ENCODE peak calls at places on chromosomes 4 and X, in four cellular contexts. One of them, this sample, is unnamed.

GRCh38 chr4:41394362-41394960 is 137.7 kb downstream of the UCHL1 start:
- DNase-seq in hepatocyte: no peak
- DNase-seq in mucosa of descending colon: no peak
- DNase-seq in T-helper 2 cell: no peak
- DNase-seq in this sample: no peak

GRCh38 chrX:70508296-70508911 is 63.8 kb downstream of the DLG3 start:
- DNase-seq in hepatocyte: no peak
- DNase-seq in mucosa of descending colon: no peak
- DNase-seq in T-helper 2 cell: no peak
- DNase-seq in this sample: no peak

GRCh38 chr4:108031427-108032083 is 41.9 kb downstream of the HADH start:
- DNase-seq in hepatocyte: no peak
- DNase-seq in mucosa of descending colon: no peak
- DNase-seq in T-helper 2 cell: no peak
- DNase-seq in this sample: no peak

GRCh38 chr4:75514949-75515612 is 808 bp downstream of the THAP6 start:
- DNase-seq in hepatocyte: no peak
- DNase-seq in mucosa of descending colon: no peak
- DNase-seq in T-helper 2 cell: peak; percentile 15
- DNase-seq in this sample: no peak

GRCh38 chr4:41176357-41176756 is 38.0 kb downstream of the APBB2 start:
- DNase-seq in hepatocyte: no peak
- DNase-seq in mucosa of descending colon: no peak
- DNase-seq in T-helper 2 cell: no peak
- DNase-seq in this sample: no peak

GRCh38 chr4:139808381-139809206 is 143.0 kb downstream of the MGST2 start:
- DNase-seq in hepatocyte: no peak
- DNase-seq in mucosa of descending colon: no peak
- DNase-seq in T-helper 2 cell: no peak
- DNase-seq in this sample: no peak

GRCh38 chr4:140223056-140223810 is 69.2 kb upstream of the MAML3 start:
- DNase-seq in hepatocyte: no peak
- DNase-seq in mucosa of descending colon: no peak
- DNase-seq in T-helper 2 cell: no peak
- DNase-seq in this sample: no peak

GRCh38 chr4:98434816-98435215 is 173.6 kb downstream of the RAP1GDS1 start:
- DNase-seq in hepatocyte: no peak
- DNase-seq in mucosa of descending colon: no peak
- DNase-seq in T-helper 2 cell: no peak
- DNase-seq in this sample: no peak

GRCh38 chr4:38560763-38561558 is 103.0 kb upstream of the KLF3 start:
- DNase-seq in hepatocyte: no peak
- DNase-seq in mucosa of descending colon: no peak
- DNase-seq in T-helper 2 cell: no peak
- DNase-seq in this sample: no peak

GRCh38 chrX:16853537-16853936 is 16.6 kb downstream of the RBBP7 start:
- DNase-seq in hepatocyte: no peak
- DNase-seq in mucosa of descending colon: no peak
- DNase-seq in T-helper 2 cell: no peak
- DNase-seq in this sample: no peak

This sample was measured in body of pancreas.